ENCODE peak calls at places on chromosomes 7 and 10, in nine cellular contexts. P, G, Z, V, X, R, Y, H and N are unnamed samples.

GRCh38 chr7:42722198-42722597 is 189.7 kb downstream of the C7orf25 start:
- DNase-seq in P (no peak), G (no peak), Z (no peak), V (no peak), X (no peak), R (no peak), Y (no peak), H (no peak), N (no peak)

GRCh38 chr7:80847027-80847426 is 71.8 kb downstream of the SEMA3C start:
- DNase-seq in P (no peak), G (no peak), Z (no peak), V (no peak), X (no peak), R (no peak), Y (no peak), H (no peak), N (no peak)

GRCh38 chr7:128879939-128880746 is 17.5 kb downstream of the ATP6V1F start:
- DNase-seq in P (peak; percentile 70), G (peak; percentile 89), Z (peak; percentile 84), V (peak; percentile 64), X (peak; percentile 76), R (peak; percentile 71), Y (peak; percentile 67), H (peak; percentile 51), N (no peak)

GRCh38 chr10:33410096-33410859 is 75.8 kb upstream of the NRP1 start:
- DNase-seq in P (no peak), G (no peak), Z (no peak), V (no peak), X (no peak), R (no peak), Y (no peak), H (no peak), N (no peak)

GRCh38 chr10:79192677-79193003 is 123.9 kb downstream of the ZMIZ1 start:
- DNase-seq in P (no peak), G (no peak), Z (no peak), V (no peak), X (no peak), R (no peak), Y (no peak), H (peak; percentile 42), N (no peak)

GRCh38 chr10:100374137-100374655 is 27.2 kb downstream of the SCD start:
- DNase-seq in P (no peak), G (peak; percentile 64), Z (no peak), V (no peak), X (no peak), R (no peak), Y (no peak), H (no peak), N (no peak)

GRCh38 chr10:45483002-45483401 is 109.0 kb downstream of the ALOX5 start:
- DNase-seq in P (no peak), G (no peak), Z (no peak), V (no peak), X (no peak), R (no peak), Y (no peak), H (no peak), N (no peak)

GRCh38 chr7:41118490-41118889 is 584.4 kb downstream of the INHBA start:
- DNase-seq in P (no peak), G (no peak), Z (no peak), V (no peak), X (no peak), R (no peak), Y (no peak), H (no peak), N (no peak)

GRCh38 chr10:77974396-77975074 is 48.0 kb upstream of the DLG5 start:
- DNase-seq in P (no peak), G (peak; percentile 94), Z (peak; percentile 67), V (no peak), X (no peak), R (peak; percentile 20), Y (peak; percentile 34), H (peak; percentile 18), N (peak; percentile 11)

GRCh38 chr7:1952169-1952760 is 280.5 kb downstream of the MAD1L1 start:
- DNase-seq in P (no peak), G (no peak), Z (no peak), V (no peak), X (no peak), R (no peak), Y (no peak), H (no peak), N (no peak)

GRCh38 chr10:133060466-133060865 is 27.3 kb upstream of the ADGRA1 start:
- DNase-seq in P (no peak), G (no peak), Z (no peak), V (no peak), X (no peak), R (no peak), Y (no peak), H (no peak), N (no peak)

GRCh38 chr7:83655951-83656556 is 7.1 kb upstream of the SEMA3E start:
- DNase-seq in P (no peak), G (peak; percentile 67), Z (peak; percentile 51), V (no peak), X (no peak), R (peak; percentile 16), Y (peak; percentile 36), H (peak; percentile 64), N (peak; percentile 16)

GRCh38 chr10:100890696-100891271 is 22.0 kb upstream of the SLF2 start:
- DNase-seq in P (no peak), G (no peak), Z (no peak), V (no peak), X (no peak), R (no peak), Y (no peak), H (peak; percentile 64), N (peak; percentile 91)

DNA sequence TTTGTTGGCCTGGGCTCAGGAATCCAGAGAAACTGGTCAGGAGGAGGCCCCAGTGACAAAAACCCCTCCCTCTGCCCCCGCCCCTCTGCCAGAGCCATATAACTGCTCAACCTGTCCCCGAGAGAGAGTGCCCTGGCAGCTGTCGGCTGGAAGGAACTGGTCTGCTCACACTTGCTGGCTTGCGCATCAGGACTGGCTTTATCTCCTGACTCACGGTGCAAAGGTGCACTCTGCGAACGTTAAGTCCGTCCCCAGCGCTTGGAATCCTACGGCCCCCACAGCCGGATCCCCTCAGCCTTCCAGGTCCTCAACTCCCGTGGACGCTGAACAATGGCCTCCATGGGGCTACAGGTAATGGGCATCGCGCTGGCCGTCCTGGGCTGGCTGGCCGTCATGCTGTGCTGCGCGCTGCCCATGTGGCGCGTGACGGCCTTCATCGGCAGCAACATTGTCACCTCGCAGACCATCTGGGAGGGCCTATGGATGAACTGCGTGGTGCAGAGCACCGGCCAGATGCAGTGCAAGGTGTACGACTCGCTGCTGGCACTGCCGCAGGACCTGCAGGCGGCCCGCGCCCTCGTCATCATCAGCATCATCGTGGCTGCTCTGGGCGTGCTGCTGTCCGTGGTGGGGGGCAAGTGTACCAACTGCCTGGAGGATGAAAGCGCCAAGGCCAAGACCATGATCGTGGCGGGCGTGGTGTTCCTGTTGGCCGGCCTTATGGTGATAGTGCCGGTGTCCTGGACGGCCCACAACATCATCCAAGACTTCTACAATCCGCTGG is at the start of gene CLDN4:
- DNase-seq in P (no peak), G (peak; percentile 84), Z (no peak), V (no peak), X (no peak), R (peak; percentile 94), Y (peak; percentile 98), H (no peak), N (no peak)
- H3K4me3 ChIP-seq in P (no peak within 1 kb of the TSS), G (peak within 1 kb of the TSS; percentile 47), Z (no peak within 1 kb of the TSS), V (no peak within 1 kb of the TSS), X (no peak within 1 kb of the TSS), R (peak within 1 kb of the TSS; percentile 62), Y (peak within 1 kb of the TSS; percentile 50), H (no peak within 1 kb of the TSS), N (no peak within 1 kb of the TSS)

GRCh38 chr7:23246540-23246939 is at the start of gene GPNMB:
- DNase-seq in P (peak; percentile 21), G (peak; percentile 49), Z (no peak), V (peak; percentile 63), X (peak; percentile 86), R (peak; percentile 17), Y (peak; percentile 32), H (no peak), N (peak; percentile 15)
- H3K27ac ChIP-seq in P (peak within 1 kb of the TSS; percentile 82), G (no peak within 1 kb of the TSS), Z (no peak within 1 kb of the TSS), V (peak within 1 kb of the TSS; percentile 91), X (peak within 1 kb of the TSS; percentile 94), R (peak within 1 kb of the TSS; percentile 76), Y (peak within 1 kb of the TSS; percentile 36), H (no peak within 1 kb of the TSS), N (no peak within 1 kb of the TSS)

GRCh38 chr7:29299986-29300609 is 105.5 kb downstream of the CHN2 start:
- DNase-seq in P (no peak), G (no peak), Z (no peak), V (no peak), X (no peak), R (no peak), Y (no peak), H (no peak), N (no peak)

GRCh38 chr7:29292886-29293658 is 98.5 kb downstream of the CHN2 start:
- DNase-seq in P (no peak), G (no peak), Z (no peak), V (no peak), X (no peak), R (no peak), Y (no peak), H (no peak), N (no peak)

GRCh38 chr7:29300649-29301048 is 106.1 kb downstream of the CHN2 start:
- DNase-seq in P (no peak), G (no peak), Z (no peak), V (no peak), X (no peak), R (no peak), Y (no peak), H (peak; percentile 23), N (no peak)

GRCh38 chr7:29296421-29296820 is 101.8 kb downstream of the CHN2 start:
- DNase-seq in P (no peak), G (peak; percentile 78), Z (no peak), V (no peak), X (no peak), R (no peak), Y (no peak), H (no peak), N (no peak)

GRCh38 chr7:29297194-29297890 is 102.8 kb downstream of the CHN2 start:
- DNase-seq in P (no peak), G (peak; percentile 86), Z (no peak), V (no peak), X (no peak), R (no peak), Y (no peak), H (no peak), N (no peak)
- TF ChIP-seq CTCF in P (no peak), G (peak; percentile 87), Z (peak; percentile 18), V (no peak), X (no peak), R (no peak), Y (no peak), H (peak; percentile 13), N (peak; percentile 13)

DNA sequence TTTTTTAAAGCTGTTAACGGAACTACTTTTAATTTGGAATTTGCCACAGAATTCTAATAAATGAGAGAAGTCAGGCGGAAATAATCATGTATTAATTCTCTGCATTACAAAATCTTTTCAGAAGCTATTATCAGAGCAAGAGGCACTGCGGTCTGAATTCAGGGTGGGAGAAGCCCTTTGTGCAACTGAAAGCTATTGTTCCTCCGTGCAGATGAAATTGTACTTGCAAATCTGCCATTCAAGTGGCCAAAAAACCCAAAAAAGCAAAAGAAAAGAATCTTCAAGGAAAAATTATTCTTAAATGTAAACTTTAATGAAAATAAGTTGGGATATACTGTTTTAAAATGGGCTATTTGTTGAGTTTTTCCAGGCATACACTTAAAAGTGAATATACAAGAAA is 351.0 kb downstream of the DNAJB6 start:
- DNase-seq in P (no peak), G (no peak), Z (no peak), V (no peak), X (no peak), R (no peak), Y (no peak), H (no peak), N (no peak)
- H3K4me3 ChIP-seq in P (no peak overlapping the region), G (no peak overlapping the region), Z (no peak overlapping the region), V (no peak overlapping the region), X (no peak overlapping the region), R (no peak overlapping the region), Y (no peak overlapping the region), H (no peak overlapping the region), N (no peak overlapping the region)